ENCODE peak calls at places on chromosomes 2 and 18, in six cellular contexts. E is DND-41, K is GM23248, T is SJSA1, C is transverse colon, R is testis. F is an unnamed sample.

GRCh38 chr18:58579561-58580047 is 49.3 kb downstream of the ALPK2 start:
- DNase-seq in E (no peak), K (peak; percentile 94), T (peak; percentile 73), C (no peak), R (no peak), F (no peak)

GRCh38 chr2:157052685-157053224 is 204.8 kb upstream of the GALNT5 start:
- DNase-seq in E (no peak), K (peak; percentile 83), T (peak; percentile 35), C (no peak), R (no peak), F (no peak)

GRCh38 chr18:62938451-62938850 is 223.1 kb downstream of the PHLPP1 start:
- DNase-seq in E (no peak), K (no peak), T (no peak), C (no peak), R (no peak), F (no peak)

GRCh38 chr2:199804831-199805230 is 46.2 kb downstream of the FTCDNL1 start:
- DNase-seq in E (no peak), K (no peak), T (no peak), C (no peak), R (no peak), F (no peak)

GRCh38 chr2:88350641-88351601 is 101.6 kb downstream of the FOXI3 start:
- DNase-seq in E (peak; percentile 8), K (peak; percentile 49), T (no peak), C (peak; percentile 73), R (peak; percentile 85), F (peak; percentile 32)

GRCh38 chr2:128715360-128715759 is 396.7 kb upstream of the HS6ST1 start:
- DNase-seq in E (peak; percentile 42), K (no peak), T (no peak), C (no peak), R (no peak), F (no peak)

GRCh38 chr2:191835539-191836350 is 11.1 kb downstream of the CAVIN2 start:
- DNase-seq in E (no peak), K (peak; percentile 64), T (peak; percentile 9), C (no peak), R (no peak), F (no peak)

GRCh38 chr2:117523267-117523666 is 291.2 kb upstream of the DDX18 start:
- DNase-seq in E (peak; percentile 30), K (no peak), T (no peak), C (peak; percentile 93), R (peak; percentile 32), F (peak; percentile 62)

GRCh38 chr2:120476141-120476540 is 130.2 kb downstream of the INHBB start:
- DNase-seq in E (no peak), K (peak; percentile 61), T (no peak), C (no peak), R (no peak), F (no peak)

GRCh38 chr2:55165567-55165966 is 66.5 kb downstream of the CLHC1 start:
- DNase-seq in E (no peak), K (peak; percentile 89), T (no peak), C (no peak), R (no peak), F (no peak)

GRCh38 chr18:74303936-74304335 is 11.7 kb upstream of the C18orf63 start:
- DNase-seq in E (no peak), K (peak; percentile 84), T (peak; percentile 33), C (no peak), R (no peak), F (no peak)

GRCh38 chr2:45678791-45679348 is 27.4 kb downstream of the PRKCE start:
- DNase-seq in E (no peak), K (no peak), T (no peak), C (no peak), R (no peak), F (no peak)

GRCh38 chr2:171568085-171568484 is 45.8 kb downstream of the CYBRD1 start:
- DNase-seq in E (no peak), K (peak; percentile 28), T (no peak), C (no peak), R (no peak), F (no peak)

GRCh38 chr2:156826342-156826933 is 390.3 kb downstream of the GPD2 start:
- DNase-seq in E (no peak), K (peak; percentile 57), T (no peak), C (no peak), R (no peak), F (no peak)

GRCh38 chr2:218981390-218982311 is 3.3 kb downstream of the FEV start:
- DNase-seq in E (no peak), K (peak; percentile 62), T (no peak), C (peak; percentile 46), R (peak; percentile 36), F (no peak)

GRCh38 chr18:37567061-37567993 is 1.7 kb upstream of the CELF4 start:
- DNase-seq in E (no peak), K (peak; percentile 8), T (no peak), C (no peak), R (no peak), F (no peak)

GRCh38 chr18:37568671-37569070 is 3.1 kb upstream of the CELF4 start:
- DNase-seq in E (no peak), K (no peak), T (no peak), C (no peak), R (no peak), F (no peak)

GRCh38 chr18:37565985-37566478 is 434 bp upstream of the CELF4 start:
- DNase-seq in E (no peak), K (peak; percentile 68), T (no peak), C (no peak), R (peak; percentile 82), F (peak; percentile 61)

GRCh38 chr18:37566479-37567060 is 972 bp upstream of the CELF4 start:
- DNase-seq in E (no peak), K (peak; percentile 14), T (no peak), C (no peak), R (peak; percentile 35), F (no peak)

DNA sequence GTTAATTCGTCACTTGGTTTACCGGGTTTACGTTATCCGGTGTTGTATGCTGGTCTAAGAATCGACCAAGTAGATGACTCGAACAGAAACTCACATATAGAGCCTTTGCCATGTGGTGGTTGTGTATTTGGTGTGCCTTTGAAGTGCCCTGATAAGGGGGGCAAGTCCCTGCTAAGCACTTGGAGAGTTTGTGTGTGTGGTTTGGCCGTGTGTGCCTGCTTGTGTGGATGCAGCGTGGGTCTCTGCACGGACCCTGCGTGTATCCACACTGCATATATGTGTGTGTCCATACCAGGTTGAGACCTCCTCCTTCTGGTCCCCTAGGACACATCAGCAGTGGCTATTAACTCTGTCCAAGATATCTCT is 2.4 kb upstream of the CELF4 start:
- DNase-seq in E (no peak), K (no peak), T (no peak), C (no peak), R (no peak), F (no peak)
- H3K27me3 ChIP-seq in E (no peaks in the 10 kb centered on the region), K (peaks cover 60% of the 10 kb centered on the region), T (peaks cover 29% of the 10 kb centered on the region), C (peaks cover 82% of the 10 kb centered on the region), R (no peaks in the 10 kb centered on the region), F (peaks cover 74% of the 10 kb centered on the region)

DNA sequence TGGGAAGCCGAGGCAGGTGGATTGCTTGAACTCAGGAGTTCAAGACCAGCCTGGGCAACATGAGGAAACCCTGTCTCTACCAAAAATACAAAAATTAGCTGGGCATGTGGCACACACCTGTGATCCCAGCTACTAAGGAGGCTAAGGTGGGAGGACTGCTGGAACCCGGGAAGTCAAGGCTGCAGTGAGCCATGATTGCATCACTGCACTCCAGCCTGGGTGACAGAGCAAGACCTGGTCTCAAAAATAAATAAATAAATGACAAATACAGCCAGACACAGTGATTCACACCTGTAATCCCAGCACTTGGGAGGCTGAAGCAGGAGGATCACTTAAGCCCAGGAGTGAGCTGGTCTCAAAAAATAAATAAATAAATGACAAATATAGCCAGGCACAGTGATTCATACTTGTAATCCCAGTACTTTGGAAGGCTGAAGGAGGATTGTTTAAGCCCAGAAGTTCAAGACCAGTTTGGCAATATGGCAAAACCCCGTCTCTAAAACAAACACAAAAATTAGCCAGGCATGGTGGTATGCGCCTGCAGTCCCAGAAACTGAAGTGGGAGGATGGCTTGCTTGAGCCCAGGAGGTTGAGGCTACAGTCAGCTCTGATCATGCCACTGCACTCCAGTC is 6.2 kb downstream of the KANSL3 start:
- DNase-seq in E (no peak), K (peak; percentile 73), T (peak; percentile 77), C (no peak), R (no peak), F (no peak)
- H3K4me1 ChIP-seq in E (peaks cover 24% of the 10 kb centered on the region), K (peaks cover 26% of the 10 kb centered on the region), T (peaks cover 32% of the 10 kb centered on the region), C (peaks cover 36% of the 10 kb centered on the region), R (peaks cover 13% of the 10 kb centered on the region), F (peaks cover 62% of the 10 kb centered on the region)

GRCh38 chr2:42047488-42048317 is at the start of gene PKDCC:
- DNase-seq in E (no peak), K (peak; percentile 86), T (peak; percentile 66), C (peak; percentile 85), R (peak; percentile 80), F (peak; percentile 91)

GRCh38 chr2:42048318-42049251 is 764 bp downstream of the PKDCC start:
- DNase-seq in E (no peak), K (peak; percentile 70), T (peak; percentile 40), C (no peak), R (no peak), F (no peak)

GRCh38 chr2:42051168-42052125 is 3.6 kb downstream of the PKDCC start:
- DNase-seq in E (no peak), K (no peak), T (no peak), C (no peak), R (no peak), F (no peak)

GRCh38 chr2:42050350-42051167 is 2.7 kb downstream of the PKDCC start:
- DNase-seq in E (no peak), K (peak; percentile 30), T (no peak), C (no peak), R (no peak), F (no peak)

DNA sequence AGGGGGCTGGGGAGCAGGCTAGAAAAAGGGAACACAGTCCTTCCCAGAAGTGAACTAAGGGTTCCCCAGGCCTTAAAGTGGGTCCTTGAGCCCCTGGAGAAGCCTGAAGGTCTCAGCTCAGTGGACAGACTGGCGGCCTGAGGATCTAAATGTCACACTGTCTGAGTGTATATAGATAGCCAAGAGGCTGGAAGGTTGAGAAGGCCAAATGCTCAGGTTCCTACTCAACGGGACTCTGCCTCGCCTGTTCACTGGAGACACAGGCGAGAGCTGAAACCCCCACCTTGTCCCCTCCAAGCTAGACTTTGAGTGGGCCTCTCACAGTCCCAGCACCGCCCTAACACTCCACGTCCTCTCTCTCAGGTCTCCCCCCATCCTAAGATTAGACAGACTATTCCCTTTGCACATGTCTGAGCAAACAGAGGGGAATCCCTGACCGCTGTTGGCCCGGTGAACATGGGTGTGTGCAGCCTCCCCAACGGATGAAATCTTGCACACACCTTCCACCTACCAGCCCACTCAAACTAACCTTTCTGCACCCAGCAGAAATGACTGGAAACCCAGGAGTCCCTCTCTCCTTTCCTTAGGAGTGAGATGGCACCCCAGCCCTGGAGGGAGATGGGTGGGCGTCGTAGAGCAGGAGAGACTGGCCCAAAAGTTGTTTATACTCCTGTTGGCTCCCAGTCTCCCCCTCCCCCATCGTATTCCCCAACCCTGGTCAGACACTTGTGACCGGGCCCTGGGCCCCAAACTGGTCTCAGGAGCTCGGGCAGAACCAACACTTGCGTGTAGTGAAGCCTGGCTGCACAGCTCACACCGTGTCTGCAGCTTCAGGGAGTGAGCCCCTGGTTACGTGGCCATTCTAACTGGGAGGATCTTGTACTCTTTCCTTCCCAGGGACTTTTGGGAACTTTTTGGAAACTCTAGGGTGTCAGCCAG is 1.9 kb downstream of the PKDCC start:
- DNase-seq in E (no peak), K (peak; percentile 51), T (peak; percentile 21), C (no peak), R (no peak), F (no peak)
- H3K27me3 ChIP-seq in E (peaks cover 8% of the 10 kb centered on the region), K (no peaks in the 10 kb centered on the region), T (no peaks in the 10 kb centered on the region), C (peaks cover 17% of the 10 kb centered on the region), R (no peaks in the 10 kb centered on the region), F (no peaks in the 10 kb centered on the region)

DNA sequence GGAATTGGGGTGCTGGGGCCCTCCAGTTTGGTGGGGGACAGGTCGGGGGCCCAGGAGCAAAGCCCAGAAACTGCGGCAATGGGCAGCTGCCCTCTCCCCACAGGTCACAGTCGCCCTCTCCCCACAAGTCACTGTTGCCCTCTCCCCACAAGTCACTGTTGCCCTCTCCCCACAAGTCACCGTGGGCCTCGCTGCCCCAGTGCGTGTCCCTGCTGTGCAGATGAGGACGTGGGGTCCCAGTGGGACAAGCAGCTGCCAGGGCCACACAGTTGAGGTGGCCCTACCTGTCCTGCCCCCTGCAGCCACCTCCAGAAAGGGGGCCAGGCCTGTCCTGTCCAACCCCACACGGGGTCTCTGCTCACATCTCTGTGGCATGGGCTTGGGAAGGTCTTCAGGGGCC is 13.0 kb upstream of the AGXT start:
- DNase-seq in E (no peak), K (no peak), T (no peak), C (no peak), R (no peak), F (no peak)
- H3K4me1 ChIP-seq in E (no peaks in the 10 kb centered on the region), K (no peaks in the 10 kb centered on the region), T (peaks cover 17% of the 10 kb centered on the region), C (peaks cover 12% of the 10 kb centered on the region), R (no peaks in the 10 kb centered on the region), F (no peaks in the 10 kb centered on the region)

F was measured in heart right ventricle.